ENCODE peak calls at places on chromosomes 5 and 9, in nine cellular contexts. E, A, R, I, U, Y, N, J and X are unnamed samples.
A peak's percentile ranks its signal among the peaks of the same experiment; 100 is the strongest.

GRCh38 chr5:168782172-168782571 is 203.0 kb upstream of the PANK3 start:
- DNase-seq in E (no peak), A (no peak), R (no peak), I (no peak), U (no peak), Y (no peak), N (no peak), J (no peak), X (no peak)

GRCh38 chr5:179288101-179288808 is 57.0 kb downstream of the ADAMTS2 start:
- DNase-seq in E (no peak), A (no peak), R (no peak), I (no peak), U (peak; percentile 28), Y (no peak), N (no peak), J (no peak), X (no peak)

GRCh38 chr5:77994943-77995342 is 218.8 kb upstream of the TBCA start:
- DNase-seq in E (no peak), A (no peak), R (no peak), I (no peak), U (no peak), Y (no peak), N (no peak), J (no peak), X (no peak)

GRCh38 chr9:71941998-71942567 is 30.6 kb downstream of the C9orf85 start:
- DNase-seq in E (no peak), A (no peak), R (no peak), I (no peak), U (no peak), Y (no peak), N (no peak), J (no peak), X (no peak)

GRCh38 chr5:179128041-179128365 is 67.8 kb downstream of the ZNF354C start:
- DNase-seq in E (no peak), A (no peak), R (no peak), I (no peak), U (no peak), Y (no peak), N (no peak), J (no peak), X (no peak)

GRCh38 chr5:112960861-112961504 is 15.6 kb upstream of the DCP2 start:
- DNase-seq in E (no peak), A (no peak), R (peak; percentile 25), I (no peak), U (no peak), Y (no peak), N (no peak), J (no peak), X (no peak)

GRCh38 chr9:96554801-96555566 is 64.7 kb downstream of the CDC14B start:
- DNase-seq in E (no peak), A (peak; percentile 38), R (no peak), I (no peak), U (no peak), Y (no peak), N (peak; percentile 53), J (no peak), X (no peak)

GRCh38 chr5:160479926-160480325 is 58.3 kb downstream of the PTTG1 start:
- DNase-seq in E (no peak), A (peak; percentile 57), R (no peak), I (no peak), U (no peak), Y (no peak), N (peak; percentile 84), J (no peak), X (no peak)

GRCh38 chr5:143931986-143932385 is 120.0 kb downstream of the HMHB1 start:
- DNase-seq in E (no peak), A (no peak), R (no peak), I (no peak), U (no peak), Y (no peak), N (no peak), J (no peak), X (no peak)

GRCh38 chr9:114721491-114722362 is 39.7 kb upstream of the TEX48 start:
- DNase-seq in E (no peak), A (no peak), R (no peak), I (no peak), U (no peak), Y (no peak), N (no peak), J (no peak), X (no peak)

GRCh38 chr9:2180171-2180570 is 165.0 kb downstream of the SMARCA2 start:
- DNase-seq in E (no peak), A (no peak), R (no peak), I (no peak), U (no peak), Y (no peak), N (no peak), J (no peak), X (no peak)

GRCh38 chr5:95734916-95735315 is 3.8 kb downstream of the RHOBTB3 start:
- DNase-seq in E (peak; percentile 43), A (peak; percentile 59), R (no peak), I (no peak), U (no peak), Y (no peak), N (no peak), J (no peak), X (no peak)

GRCh38 chr5:6820851-6821479 is 107.7 kb downstream of the TENT4A start:
- DNase-seq in E (no peak), A (peak; percentile 16), R (peak; percentile 66), I (peak; percentile 21), U (no peak), Y (no peak), N (no peak), J (no peak), X (peak; percentile 55)

GRCh38 chr5:42680035-42680434 is 76.6 kb upstream of the CCDC152 start:
- DNase-seq in E (no peak), A (no peak), R (no peak), I (no peak), U (no peak), Y (no peak), N (no peak), J (no peak), X (no peak)

GRCh38 chr9:86494644-86495081 is 140.5 kb upstream of the TUT7 start:
- DNase-seq in E (no peak), A (peak; percentile 96), R (no peak), I (no peak), U (no peak), Y (no peak), N (peak; percentile 59), J (peak; percentile 73), X (no peak)

GRCh38 chr5:78920604-78921003 is 64.5 kb downstream of the ARSB start:
- DNase-seq in E (peak; percentile 34), A (peak; percentile 72), R (peak; percentile 54), I (no peak), U (no peak), Y (no peak), N (peak; percentile 35), J (no peak), X (no peak)

GRCh38 chr9:89381308-89381609 is 63.0 kb downstream of the SECISBP2 start:
- DNase-seq in E (no peak), A (no peak), R (no peak), I (no peak), U (no peak), Y (no peak), N (no peak), J (no peak), X (no peak)
- TF ChIP-seq CTCF in E (no peak), A (no peak), R (no peak), I (no peak), U (no peak), Y (no peak), N (no peak), J (no peak), X (no peak)

DNA sequence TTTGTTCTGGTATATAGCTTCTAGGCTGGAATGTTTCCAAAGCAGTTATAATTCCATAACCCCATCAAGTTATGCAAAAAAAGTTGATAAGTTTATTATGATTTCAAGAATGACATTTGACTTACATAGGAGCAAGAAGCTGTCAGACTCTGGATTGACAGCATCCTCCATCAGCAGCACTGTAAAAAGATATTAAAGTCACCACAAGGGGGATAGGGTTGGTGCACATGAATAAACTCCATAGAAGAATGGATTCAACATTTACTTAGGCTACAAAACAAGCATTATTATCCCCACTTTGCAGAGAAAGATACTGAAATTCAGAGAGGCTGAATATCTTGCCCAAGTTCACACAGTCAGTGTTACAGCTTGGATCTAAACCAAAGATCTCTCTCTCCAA is 208.9 kb upstream of the SLC30A5 start:
- DNase-seq in E (no peak), A (peak; percentile 17), R (peak; percentile 9), I (no peak), U (no peak), Y (no peak), N (no peak), J (no peak), X (no peak)
- TF ChIP-seq CTCF in E (peak; percentile 7), A (peak; percentile 43), R (peak; percentile 12), I (no peak), U (peak; percentile 28), Y (no peak), N (peak; percentile 67), J (peak; percentile 33), X (no peak)

GRCh38 chr9:105299190-105299854 is 54.9 kb downstream of the SLC44A1 start:
- DNase-seq in E (no peak), A (peak; percentile 99), R (peak; percentile 70), I (no peak), U (no peak), Y (peak; percentile 77), N (peak; percentile 87), J (no peak), X (no peak)
- TF ChIP-seq CTCF in E (no peak), A (no peak), R (no peak), I (no peak), U (no peak), Y (no peak), N (no peak), J (no peak), X (no peak)

GRCh38 chr9:120030847-120031246 is 549.1 kb downstream of the CDK5RAP2 start:
- DNase-seq in E (no peak), A (no peak), R (no peak), I (no peak), U (no peak), Y (no peak), N (no peak), J (no peak), X (no peak)

GRCh38 chr9:120038342-120038741 is 541.6 kb downstream of the CDK5RAP2 start:
- DNase-seq in E (no peak), A (no peak), R (no peak), I (no peak), U (no peak), Y (no peak), N (no peak), J (no peak), X (no peak)

GRCh38 chr9:120032639-120033038 is 547.3 kb downstream of the CDK5RAP2 start:
- DNase-seq in E (no peak), A (no peak), R (peak; percentile 7), I (no peak), U (no peak), Y (no peak), N (no peak), J (no peak), X (no peak)
- TF ChIP-seq CTCF in E (no peak), A (no peak), R (peak; percentile 37), I (no peak), U (no peak), Y (no peak), N (peak; percentile 43), J (no peak), X (no peak)

GRCh38 chr9:75185585-75186170 is 97.4 kb downstream of the OSTF1 start:
- DNase-seq in E (no peak), A (peak; percentile 53), R (peak; percentile 45), I (peak; percentile 25), U (no peak), Y (no peak), N (peak; percentile 29), J (no peak), X (peak; percentile 47)
- TF ChIP-seq CTCF in E (peak; percentile 21), A (peak; percentile 76), R (peak; percentile 68), I (peak; percentile 64), U (peak; percentile 42), Y (no peak), N (peak; percentile 79), J (peak; percentile 72), X (peak; percentile 56)